ENCODE peak calls at places on chromosomes 5 and 9, in ten cellular contexts. R, Z, E, H, N, S, D, W, U and P are unnamed samples.
A peak's percentile ranks its signal among the peaks of the same experiment; 100 is the strongest.

GRCh38 chr5:135449608-135450007 is 2.5 kb upstream of the DCANP1 start:
- DNase-seq in U (no peak), D (no peak), S (no peak), W (no peak), R (peak; percentile 32), E (no peak), H (no peak), Z (no peak), N (no peak), P (no peak)

GRCh38 chr9:20538956-20539355 is 83.3 kb downstream of the MLLT3 start:
- DNase-seq in W (no peak), Z (no peak), N (no peak), D (peak; percentile 21), H (no peak), R (no peak), E (no peak), U (no peak), S (no peak), P (no peak)

GRCh38 chr9:72349911-72350310 is 15.1 kb downstream of the ZFAND5 start:
- DNase-seq in E (no peak), S (no peak), W (no peak), U (no peak), H (no peak), Z (no peak), R (no peak), D (no peak), N (no peak), P (no peak)

GRCh38 chr9:101462558-101462957 is 27.0 kb upstream of the ALDOB start:
- DNase-seq in S (no peak), R (peak; percentile 67), U (peak; percentile 57), Z (no peak), H (no peak), N (no peak), E (peak; percentile 27), W (no peak), D (peak; percentile 68), P (no peak)

GRCh38 chr5:78648359-78649219 is at the start of gene LHFPL2:
- DNase-seq in H (peak; percentile 87), U (no peak), W (peak; percentile 71), R (peak; percentile 91), S (peak; percentile 79), N (peak; percentile 49), Z (peak; percentile 83), E (peak; percentile 95), D (peak; percentile 30), P (no peak)

GRCh38 chr5:34062419-34062818 is 19.4 kb upstream of the C1QTNF3 start:
- DNase-seq in H (no peak), Z (no peak), N (no peak), D (no peak), R (no peak), S (no peak), W (no peak), U (no peak), E (no peak), P (no peak)

GRCh38 chr9:110626109-110626829 is 42.3 kb upstream of the MUSK start:
- DNase-seq in U (peak; percentile 81), S (no peak), E (no peak), R (no peak), W (no peak), D (peak; percentile 82), H (no peak), N (no peak), Z (no peak), P (no peak)

GRCh38 chr5:172493906-172494305 is 39.6 kb upstream of the SH3PXD2B start:
- DNase-seq in S (no peak), E (no peak), H (no peak), W (no peak), U (no peak), R (no peak), D (no peak), Z (no peak), N (no peak), P (no peak)

GRCh38 chr9:103802068-103802467 is 292.0 kb upstream of the SMC2 start:
- DNase-seq in H (no peak), S (no peak), Z (no peak), R (no peak), U (no peak), W (no peak), D (no peak), N (no peak), E (no peak), P (no peak)

GRCh38 chr5:89996892-89997291 is 412.7 kb downstream of the CETN3 start:
- DNase-seq in H (no peak), W (no peak), E (no peak), N (no peak), D (no peak), U (no peak), R (no peak), Z (no peak), S (no peak), P (no peak)

GRCh38 chr5:84696651-84697050 is 312.0 kb upstream of the EDIL3 start:
- DNase-seq in R (no peak), S (no peak), N (no peak), E (no peak), U (peak; percentile 0), Z (no peak), D (no peak), W (no peak), H (no peak), P (no peak)

GRCh38 chr5:171534009-171534895 is 114.8 kb downstream of the FGF18 start:
- DNase-seq in U (no peak), N (no peak), E (peak; percentile 31), W (no peak), Z (no peak), D (no peak), R (no peak), H (no peak), S (no peak), P (no peak)

GRCh38 chr9:126507318-126508109 is 106.2 kb upstream of the LMX1B start:
- DNase-seq in S (peak; percentile 42), Z (no peak), W (no peak), U (no peak), H (no peak), D (no peak), R (peak; percentile 48), E (no peak), N (no peak), P (peak; percentile 67)

GRCh38 chr9:7967093-7967827 is 167.7 kb upstream of the DMAC1 start:
- DNase-seq in D (no peak), U (no peak), W (no peak), Z (no peak), S (no peak), H (no peak), E (no peak), R (no peak), N (no peak), P (no peak)

GRCh38 chr5:59799668-59800374 is 93.7 kb downstream of the PDE4D start:
- DNase-seq in S (no peak), U (no peak), Z (no peak), H (peak; percentile 37), D (peak; percentile 59), N (no peak), E (peak; percentile 47), R (peak; percentile 52), W (peak; percentile 43), P (no peak)
- TF ChIP-seq CTCF in S (peak; percentile 84), U (peak; percentile 72), Z (peak; percentile 84), H (peak; percentile 59), D (peak; percentile 93), N (peak; percentile 92), E (peak; percentile 85), R (peak; percentile 90), W (peak; percentile 86), P (peak; percentile 94)

DNA sequence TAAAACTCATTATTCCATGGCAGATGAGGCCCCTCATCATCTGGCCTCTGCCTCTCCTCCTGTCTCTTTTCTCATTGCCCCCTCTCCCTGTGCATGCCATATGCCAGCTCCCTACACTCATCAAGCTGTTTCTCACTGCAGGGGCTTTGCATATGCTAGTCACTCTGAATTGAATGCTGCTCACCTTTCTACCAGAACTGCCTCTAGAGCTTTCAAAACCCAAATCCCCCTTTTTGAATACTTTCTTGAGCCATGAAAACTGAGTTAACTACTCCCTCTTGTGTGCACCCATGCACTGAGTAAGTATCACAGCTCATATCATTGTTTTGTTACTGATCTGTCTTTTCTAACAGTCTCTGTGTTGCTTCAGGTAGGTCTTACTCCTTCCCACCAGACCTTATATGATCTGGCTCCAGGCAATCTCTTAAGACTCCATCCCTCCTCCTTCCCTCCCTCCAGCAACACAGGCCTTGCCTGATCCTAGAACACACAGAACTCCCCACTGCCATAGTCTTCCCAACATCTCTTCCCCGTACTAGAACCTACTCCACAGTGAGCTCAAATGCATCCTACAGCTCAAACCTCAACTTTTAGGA is 60.5 kb downstream of the ASTN2 start:
- DNase-seq in R (no peak), H (no peak), N (no peak), S (no peak), U (no peak), W (no peak), Z (no peak), D (no peak), E (no peak), P (no peak)
- TF ChIP-seq CTCF in R (peak; percentile 29), H (no peak), N (no peak), S (no peak), U (no peak), W (no peak), Z (no peak), D (no peak), E (no peak), P (no peak)

DNA sequence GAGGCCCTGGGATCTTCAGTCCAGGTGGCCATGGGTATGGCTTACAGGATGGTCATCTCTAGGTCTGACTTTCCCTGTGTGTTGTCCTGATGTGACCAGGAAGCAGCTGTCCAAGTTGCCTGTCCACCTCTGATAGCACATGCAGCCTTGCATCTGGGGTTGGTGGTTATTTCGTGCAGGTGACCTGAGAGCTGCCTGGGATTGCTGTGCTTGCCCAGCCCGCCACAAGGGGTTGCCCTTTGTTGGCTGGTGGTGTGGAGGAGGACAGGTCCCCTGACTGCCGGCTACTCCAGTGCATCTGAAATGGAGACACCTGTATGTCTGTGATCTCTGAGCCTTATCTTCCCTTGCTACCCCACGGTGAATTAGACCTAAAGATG is 212.6 kb downstream of the ARHGAP26 start:
- DNase-seq in R (peak; percentile 84), D (no peak), W (no peak), U (no peak), N (no peak), S (no peak), Z (no peak), E (peak; percentile 25), H (no peak), P (no peak)
- TF ChIP-seq CTCF in R (peak; percentile 78), D (peak; percentile 49), W (no peak), U (no peak), N (no peak), S (no peak), Z (no peak), E (peak; percentile 40), H (no peak), P (peak; percentile 14)

DNA sequence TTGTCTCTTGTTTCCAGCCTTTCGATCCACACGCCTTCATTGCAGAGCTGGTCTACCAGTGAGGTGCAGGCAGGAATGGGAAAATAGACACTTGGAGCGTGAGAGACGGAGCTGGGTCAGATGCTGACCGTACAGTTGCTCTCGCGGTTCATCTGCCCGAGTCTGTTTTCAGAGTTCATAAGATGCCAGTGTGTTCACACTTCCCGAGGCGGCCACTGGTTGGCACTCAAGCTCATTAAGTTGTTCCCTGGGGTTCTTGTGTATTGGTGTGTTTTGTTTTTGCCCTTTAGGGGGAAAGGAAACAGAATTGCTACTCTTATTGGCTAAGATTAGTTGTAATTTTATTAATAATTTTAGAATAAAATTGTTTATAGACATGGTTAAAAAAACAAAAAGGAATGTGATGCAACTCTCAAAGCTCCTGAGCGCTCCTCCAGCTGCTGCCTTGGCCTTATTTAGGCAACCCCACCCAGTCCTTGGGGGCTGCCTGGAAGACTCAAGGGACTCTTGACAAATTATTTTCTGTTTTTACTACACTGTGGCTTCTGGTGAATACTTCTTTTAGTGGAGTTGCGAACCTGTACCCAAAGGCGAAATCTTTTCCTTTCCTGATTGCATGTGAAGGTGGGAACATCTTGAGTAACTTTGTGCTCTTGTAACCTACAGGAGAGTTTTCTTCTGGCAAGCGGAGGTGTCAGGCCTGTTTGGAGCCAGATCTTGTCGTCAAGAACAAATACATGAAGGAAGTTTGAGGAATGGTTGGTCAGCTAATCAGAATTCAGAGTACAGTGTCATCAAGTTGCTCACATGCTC is 146.1 kb downstream of the MAST4 start:
- DNase-seq in R (peak; percentile 63), U (no peak), W (no peak), D (no peak), H (no peak), N (no peak), S (peak; percentile 55), Z (peak; percentile 80), E (peak; percentile 45), P (no peak)
- TF ChIP-seq CTCF in R (peak; percentile 66), U (peak; percentile 4), W (no peak), D (peak; percentile 0), H (no peak), N (no peak), S (peak; percentile 27), Z (peak; percentile 22), E (peak; percentile 46), P (peak; percentile 51)